ENCODE peak calls at places on chromosome 18, in nine cellular contexts. X is transverse colon, H is stomach, P is breast epithelium, S is endothelial cell of umbilical vein, Y is HCT116, U is prostate gland, M is GM23338, N is upper lobe of left lung. I is an unnamed sample.

GRCh38 chr18:37565138-37565984 is at the start of gene CELF4:
- DNase-seq in X (no peak), H (no peak), P (no peak), S (peak; percentile 5), Y (no peak), U (no peak), M (peak; percentile 28), N (peak; percentile 85), I (peak; percentile 55)

GRCh38 chr18:76573325-76574025 is 78.4 kb upstream of the ZNF516 start:
- DNase-seq in X (no peak), H (no peak), P (no peak), S (no peak), Y (no peak), U (no peak), M (no peak), N (no peak), I (no peak)

GRCh38 chr18:76503595-76503994 is 8.6 kb upstream of the ZNF516 start:
- DNase-seq in X (no peak), H (no peak), P (no peak), S (no peak), Y (no peak), U (no peak), M (peak; percentile 39), N (no peak), I (no peak)

GRCh38 chr18:58235001-58235436 is 191.0 kb downstream of the NEDD4L start:
- DNase-seq in X (peak; percentile 59), H (no peak), P (no peak), S (no peak), Y (no peak), U (peak; percentile 43), M (no peak), N (no peak), I (no peak)

GRCh38 chr18:35510071-35511010 is 12.6 kb upstream of the INO80C start:
- DNase-seq in X (no peak), H (no peak), P (no peak), S (no peak), Y (no peak), U (no peak), M (no peak), N (no peak), I (no peak)

GRCh38 chr18:26415041-26415440 is 133.3 kb downstream of the KCTD1 start:
- DNase-seq in X (no peak), H (no peak), P (no peak), S (no peak), Y (no peak), U (no peak), M (peak; percentile 40), N (no peak), I (no peak)

GRCh38 chr18:34543940-34544339 is 166.2 kb upstream of the DTNA start:
- DNase-seq in X (no peak), H (no peak), P (no peak), S (no peak), Y (no peak), U (no peak), M (no peak), N (no peak), I (no peak)

GRCh38 chr18:42137671-42138375 is 182.8 kb downstream of the PIK3C3 start:
- DNase-seq in X (no peak), H (no peak), P (no peak), S (no peak), Y (no peak), U (no peak), M (no peak), N (no peak), I (no peak)

DNA sequence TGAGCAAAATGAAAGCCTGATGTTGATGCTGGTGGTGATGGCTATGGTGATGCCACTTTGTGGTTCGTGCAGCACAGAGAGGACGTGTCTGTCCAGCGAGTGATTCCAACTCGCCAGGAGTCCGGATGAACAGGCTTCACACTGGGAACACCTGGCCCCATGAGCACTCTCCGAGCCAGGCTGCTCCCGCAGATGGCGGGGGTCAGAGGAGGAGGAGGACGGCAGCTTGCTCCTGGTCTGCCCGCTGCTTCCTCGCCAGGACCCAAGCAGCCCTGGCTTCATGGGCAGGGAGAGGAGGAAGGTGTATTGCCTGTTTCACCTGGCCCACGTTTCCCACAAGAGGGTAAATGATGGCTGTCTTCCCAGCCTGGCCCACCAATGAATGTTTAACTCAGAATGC is 121.6 kb downstream of the MTCL1 start:
- DNase-seq in X (no peak), H (peak; percentile 61), P (no peak), S (no peak), Y (no peak), U (no peak), M (no peak), N (no peak), I (no peak)
- TF ChIP-seq POLR2AphosphoS5 in X (no peak), H (no peak), P (no peak), S (no peak), Y (no peak), U (no peak), M (no peak), N (no peak), I (no peak)

GRCh38 chr18:3590096-3590655 is 140.2 kb downstream of the TGIF1 start:
- DNase-seq in X (no peak), H (no peak), P (no peak), S (no peak), Y (no peak), U (no peak), M (no peak), N (no peak), I (no peak)
- H3K4me1 ChIP-seq in X (peaks cover 22% of the 10 kb centered on the region), H (peaks cover 17% of the 10 kb centered on the region), P (peaks cover 3% of the 10 kb centered on the region), S (peaks cover 23% of the 10 kb centered on the region), Y (peaks cover 72% of the 10 kb centered on the region), U (no peaks in the 10 kb centered on the region), M (peaks cover 47% of the 10 kb centered on the region), N (peaks cover 19% of the 10 kb centered on the region), I (peaks cover 23% of the 10 kb centered on the region)

GRCh38 chr18:74597662-74598349 is at the start of gene ZNF407:
- DNase-seq in X (peak; percentile 90), H (peak; percentile 87), P (peak; percentile 84), S (peak; percentile 91), Y (peak; percentile 86), U (peak; percentile 83), M (peak; percentile 96), N (peak; percentile 94), I (peak; percentile 93)
- TF ChIP-seq POLR2AphosphoS5 in X (peak; percentile 86), H (no peak), P (peak; percentile 84), S (peak; percentile 8), Y (peak; percentile 37), U (peak; percentile 70), M (peak; percentile 57), N (peak; percentile 81), I (peak; percentile 83)

GRCh38 chr18:3214855-3215637 is 4.7 kb downstream of the MYOM1 start:
- DNase-seq in X (no peak), H (no peak), P (no peak), S (no peak), Y (no peak), U (no peak), M (peak; percentile 35), N (peak; percentile 64), I (no peak)
- H3K4me1 ChIP-seq in X (peaks cover 11% of the 10 kb centered on the region), H (no peaks in the 10 kb centered on the region), P (no peaks in the 10 kb centered on the region), S (no peaks in the 10 kb centered on the region), Y (peaks cover 7% of the 10 kb centered on the region), U (no peaks in the 10 kb centered on the region), M (peaks cover 8% of the 10 kb centered on the region), N (peaks cover 5% of the 10 kb centered on the region), I (peaks cover 48% of the 10 kb centered on the region)

DNA sequence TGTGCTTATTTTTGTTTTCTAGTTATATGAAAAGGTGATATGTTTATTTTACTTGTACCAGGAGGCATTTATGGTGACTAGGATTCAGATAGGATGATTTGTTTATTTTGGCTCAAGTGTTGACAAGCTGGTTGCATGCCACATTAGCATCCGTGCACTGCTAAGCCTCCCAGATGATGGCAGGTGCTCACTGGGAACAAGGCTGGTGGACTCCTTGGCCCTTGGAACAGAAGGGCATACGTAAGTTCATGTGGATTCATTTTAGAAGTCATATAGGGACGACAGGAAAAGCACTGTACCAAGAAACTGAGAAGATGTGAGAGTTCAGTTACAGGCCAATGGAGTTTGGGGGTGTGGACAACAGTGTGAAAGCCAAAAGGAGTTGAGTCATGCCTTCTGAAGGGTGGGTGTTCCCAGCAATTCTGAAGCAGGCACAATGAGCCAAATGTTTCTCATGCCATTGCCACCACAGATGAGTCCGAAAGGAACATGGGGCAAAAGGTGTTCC is 166.2 kb downstream of the PHLPP1 start:
- DNase-seq in X (no peak), H (no peak), P (peak; percentile 48), S (peak; percentile 77), Y (peak; percentile 79), U (no peak), M (no peak), N (no peak), I (no peak)
- TF ChIP-seq POLR2AphosphoS5 in X (no peak), H (no peak), P (peak; percentile 7), S (peak; percentile 46), Y (peak; percentile 39), U (no peak), M (no peak), N (peak; percentile 34), I (no peak)

GRCh38 chr18:51041677-51042076 is 11.7 kb downstream of the SMAD4 start:
- DNase-seq in X (no peak), H (no peak), P (no peak), S (no peak), Y (no peak), U (no peak), M (no peak), N (no peak), I (no peak)
- H3K4me1 ChIP-seq in X (peaks cover 81% of the 10 kb centered on the region), H (peaks cover 64% of the 10 kb centered on the region), P (no peaks in the 10 kb centered on the region), S (no peaks in the 10 kb centered on the region), Y (no peaks in the 10 kb centered on the region), U (peaks cover 9% of the 10 kb centered on the region), M (peaks cover 73% of the 10 kb centered on the region), N (peaks cover 73% of the 10 kb centered on the region), I (peaks cover 85% of the 10 kb centered on the region)

GRCh38 chr18:23072079-23072478 is 63.2 kb upstream of the CABLES1 start:
- DNase-seq in X (no peak), H (no peak), P (no peak), S (no peak), Y (no peak), U (no peak), M (no peak), N (no peak), I (no peak)
- TF ChIP-seq POLR2AphosphoS5 in X (no peak), H (no peak), P (no peak), S (no peak), Y (no peak), U (no peak), M (no peak), N (no peak), I (no peak)

GRCh38 chr18:48922203-48922800 is 28.5 kb downstream of the SMAD7 start:
- DNase-seq in X (no peak), H (no peak), P (no peak), S (no peak), Y (no peak), U (no peak), M (no peak), N (no peak), I (peak; percentile 37)
- H3K4me1 ChIP-seq in X (peaks cover 55% of the 10 kb centered on the region), H (peaks cover 51% of the 10 kb centered on the region), P (peaks cover 10% of the 10 kb centered on the region), S (peaks cover 33% of the 10 kb centered on the region), Y (peaks cover 31% of the 10 kb centered on the region), U (peaks cover 16% of the 10 kb centered on the region), M (peaks cover 39% of the 10 kb centered on the region), N (peaks cover 78% of the 10 kb centered on the region), I (peaks cover 72% of the 10 kb centered on the region)

DNA sequence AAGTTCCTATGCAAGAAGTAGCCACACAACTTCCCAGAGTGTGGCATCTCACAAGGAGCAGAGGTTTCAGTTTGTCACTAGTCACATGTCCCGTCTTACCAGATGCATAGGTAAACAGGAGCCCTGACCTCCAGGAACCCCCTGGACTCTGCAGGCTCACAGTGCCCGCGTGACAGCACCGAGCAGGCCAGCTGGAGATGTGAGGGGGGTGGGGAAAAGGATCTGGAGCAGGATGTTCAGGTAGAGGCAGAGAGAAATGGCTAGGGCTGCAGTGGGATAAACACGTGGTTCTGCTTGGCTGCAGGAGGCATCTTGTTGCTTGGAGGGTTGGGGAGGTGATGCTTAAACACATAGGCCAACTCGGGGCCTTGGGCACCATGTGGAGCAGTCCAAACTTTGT is 54.2 kb downstream of the IMPA2 start:
- DNase-seq in X (no peak), H (no peak), P (peak; percentile 14), S (no peak), Y (no peak), U (no peak), M (no peak), N (no peak), I (peak; percentile 48)
- TF ChIP-seq POLR2AphosphoS5 in X (no peak), H (no peak), P (no peak), S (no peak), Y (no peak), U (no peak), M (no peak), N (no peak), I (no peak)